ENCODE peak calls at places on chromosomes 5 and 9, in seven cellular contexts. One of them, this sample, is unnamed.

GRCh38 chr5:121915765-121916164 is 46.0 kb upstream of the SRFBP1 start:
- DNase-seq in NT2/D1: no peak
- DNase-seq in K562: no peak
- DNase-seq in H1: no peak
- DNase-seq in GM12878: no peak
- DNase-seq in HCT116: no peak
- DNase-seq in HepG2: no peak
- DNase-seq in this sample: no peak

GRCh38 chr9:119026120-119026519 is 343.1 kb downstream of the BRINP1 start:
- DNase-seq in NT2/D1: no peak
- DNase-seq in K562: no peak
- DNase-seq in H1: no peak
- DNase-seq in GM12878: no peak
- DNase-seq in HCT116: no peak
- DNase-seq in HepG2: no peak
- DNase-seq in this sample: peak

GRCh38 chr5:39760385-39761198 is 335.8 kb upstream of the DAB2 start:
- DNase-seq in NT2/D1: no peak
- DNase-seq in K562: no peak
- DNase-seq in H1: no peak
- DNase-seq in GM12878: no peak
- DNase-seq in HCT116: no peak
- DNase-seq in HepG2: no peak
- DNase-seq in this sample: no peak

GRCh38 chr5:33049298-33049697 is 338.2 kb downstream of the NPR3 start:
- DNase-seq in NT2/D1: no peak
- DNase-seq in K562: no peak
- DNase-seq in H1: no peak
- DNase-seq in GM12878: no peak
- DNase-seq in HCT116: peak
- DNase-seq in HepG2: no peak
- DNase-seq in this sample: no peak

GRCh38 chr9:33506626-33507370 is 17.3 kb upstream of the ANKRD18B start:
- DNase-seq in NT2/D1: no peak
- DNase-seq in K562: peak
- DNase-seq in H1: no peak
- DNase-seq in GM12878: no peak
- DNase-seq in HCT116: peak
- DNase-seq in HepG2: peak
- DNase-seq in this sample: no peak

GRCh38 chr9:116860509-116861120 is 173.5 kb downstream of the TRIM32 start:
- DNase-seq in NT2/D1: peak
- DNase-seq in K562: peak
- DNase-seq in H1: peak
- DNase-seq in GM12878: no peak
- DNase-seq in HCT116: peak
- DNase-seq in HepG2: peak
- DNase-seq in this sample: peak

GRCh38 chr9:87451149-87451548 is 46.5 kb upstream of the DAPK1 start:
- DNase-seq in NT2/D1: no peak
- DNase-seq in K562: no peak
- DNase-seq in H1: no peak
- DNase-seq in GM12878: no peak
- DNase-seq in HCT116: no peak
- DNase-seq in HepG2: no peak
- DNase-seq in this sample: no peak

GRCh38 chr9:126148994-126149393 is 177.6 kb upstream of the MVB12B start:
- DNase-seq in NT2/D1: no peak
- DNase-seq in K562: no peak
- DNase-seq in H1: peak
- DNase-seq in GM12878: no peak
- DNase-seq in HCT116: no peak
- DNase-seq in HepG2: no peak
- DNase-seq in this sample: no peak

GRCh38 chr9:922731-923130 is 53.7 kb upstream of the DMRT3 start:
- DNase-seq in NT2/D1: no peak
- DNase-seq in K562: no peak
- DNase-seq in H1: no peak
- DNase-seq in GM12878: no peak
- DNase-seq in HCT116: no peak
- DNase-seq in HepG2: no peak
- DNase-seq in this sample: no peak

GRCh38 chr5:119036101-119036762 is 34.7 kb upstream of the DMXL1 start:
- DNase-seq in NT2/D1: no peak
- DNase-seq in K562: peak
- DNase-seq in H1: no peak
- DNase-seq in GM12878: no peak
- DNase-seq in HCT116: peak
- DNase-seq in HepG2: no peak
- DNase-seq in this sample: no peak

GRCh38 chr9:79431019-79431679 is 140.6 kb upstream of the TLE4 start:
- DNase-seq in NT2/D1: no peak
- DNase-seq in K562: no peak
- DNase-seq in H1: no peak
- DNase-seq in GM12878: no peak
- DNase-seq in HCT116: no peak
- DNase-seq in HepG2: no peak
- DNase-seq in this sample: no peak

GRCh38 chr9:80097476-80097875 is 525.7 kb downstream of the TLE4 start:
- DNase-seq in NT2/D1: no peak
- DNase-seq in K562: no peak
- DNase-seq in H1: no peak
- DNase-seq in GM12878: no peak
- DNase-seq in HCT116: no peak
- DNase-seq in HepG2: no peak
- DNase-seq in this sample: no peak

GRCh38 chr9:21679432-21679831 is 123.0 kb upstream of the MTAP start:
- DNase-seq in NT2/D1: no peak
- DNase-seq in K562: no peak
- DNase-seq in H1: no peak
- DNase-seq in GM12878: no peak
- DNase-seq in HCT116: no peak
- DNase-seq in HepG2: no peak
- DNase-seq in this sample: no peak

GRCh38 chr5:44774279-44774880 is 34.4 kb upstream of the MRPS30 start:
- DNase-seq in NT2/D1: no peak
- DNase-seq in K562: peak
- DNase-seq in H1: no peak
- DNase-seq in GM12878: no peak
- DNase-seq in HCT116: peak
- DNase-seq in HepG2: peak
- DNase-seq in this sample: peak

GRCh38 chr5:432928-433791 is 9.8 kb upstream of the EXOC3 start:
- DNase-seq in NT2/D1: no peak
- DNase-seq in K562: no peak
- DNase-seq in H1: no peak
- DNase-seq in GM12878: no peak
- DNase-seq in HCT116: no peak
- DNase-seq in HepG2: no peak
- DNase-seq in this sample: no peak

GRCh38 chr9:19481971-19482404 is 73.2 kb downstream of the ACER2 start:
- DNase-seq in NT2/D1: no peak
- DNase-seq in K562: no peak
- DNase-seq in H1: no peak
- DNase-seq in GM12878: no peak
- DNase-seq in HCT116: no peak
- DNase-seq in HepG2: no peak
- DNase-seq in this sample: no peak

GRCh38 chr9:93642961-93643360 is 66.6 kb downstream of the PHF2 start:
- DNase-seq in NT2/D1: no peak
- DNase-seq in K562: no peak
- DNase-seq in H1: no peak
- DNase-seq in GM12878: no peak
- DNase-seq in HCT116: no peak
- DNase-seq in HepG2: no peak
- DNase-seq in this sample: no peak

GRCh38 chr9:19255821-19256220 is 25.3 kb downstream of the DENND4C start:
- DNase-seq in NT2/D1: no peak
- DNase-seq in K562: no peak
- DNase-seq in H1: no peak
- DNase-seq in GM12878: no peak
- DNase-seq in HCT116: no peak
- DNase-seq in HepG2: no peak
- DNase-seq in this sample: no peak

GRCh38 chr5:140311011-140311467 is 8.1 kb upstream of the PFDN1 start:
- DNase-seq in NT2/D1: no peak
- DNase-seq in K562: peak
- DNase-seq in H1: no peak
- DNase-seq in GM12878: no peak
- DNase-seq in HCT116: no peak
- DNase-seq in HepG2: peak
- DNase-seq in this sample: no peak

GRCh38 chr5:11385251-11385900 is 518.9 kb downstream of the CTNND2 start:
- DNase-seq in NT2/D1: no peak
- DNase-seq in K562: no peak
- DNase-seq in H1: peak
- DNase-seq in GM12878: no peak
- DNase-seq in HCT116: no peak
- DNase-seq in HepG2: no peak
- DNase-seq in this sample: peak
- TF ChIP-seq YY1 in NT2/D1: no peak
- TF ChIP-seq YY1 in K562: no peak
- TF ChIP-seq YY1 in H1: no peak
- TF ChIP-seq YY1 in GM12878: no peak
- TF ChIP-seq YY1 in HCT116: no peak
- TF ChIP-seq YY1 in HepG2: no peak
- TF ChIP-seq YY1 in this sample: no peak

DNA sequence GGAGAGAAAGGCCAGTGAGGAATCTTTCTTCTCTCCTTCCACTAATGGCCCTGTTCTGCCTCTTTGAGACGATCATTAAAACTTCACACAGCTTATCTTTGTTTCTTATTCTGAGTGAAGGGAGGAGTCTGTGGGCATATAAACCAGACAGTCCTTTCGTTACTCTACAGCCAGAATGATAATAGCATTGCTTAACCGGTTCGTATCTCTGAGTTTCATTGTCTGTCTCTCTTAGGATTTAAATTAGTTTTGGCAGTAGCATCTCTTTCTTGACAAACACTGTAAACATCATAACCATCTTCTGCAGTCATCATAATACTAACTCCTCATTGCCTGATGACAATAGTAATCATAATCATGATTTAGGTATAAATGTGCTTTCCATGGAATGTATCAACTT is 618.7 kb upstream of the KLF4 start:
- DNase-seq in NT2/D1: no peak
- DNase-seq in K562: peak
- DNase-seq in H1: no peak
- DNase-seq in GM12878: no peak
- DNase-seq in HCT116: no peak
- DNase-seq in HepG2: no peak
- DNase-seq in this sample: no peak
- TF ChIP-seq YY1 in NT2/D1: no peak
- TF ChIP-seq YY1 in K562: no peak
- TF ChIP-seq YY1 in H1: no peak
- TF ChIP-seq YY1 in GM12878: no peak
- TF ChIP-seq YY1 in HCT116: no peak
- TF ChIP-seq YY1 in HepG2: no peak
- TF ChIP-seq YY1 in this sample: no peak

DNA sequence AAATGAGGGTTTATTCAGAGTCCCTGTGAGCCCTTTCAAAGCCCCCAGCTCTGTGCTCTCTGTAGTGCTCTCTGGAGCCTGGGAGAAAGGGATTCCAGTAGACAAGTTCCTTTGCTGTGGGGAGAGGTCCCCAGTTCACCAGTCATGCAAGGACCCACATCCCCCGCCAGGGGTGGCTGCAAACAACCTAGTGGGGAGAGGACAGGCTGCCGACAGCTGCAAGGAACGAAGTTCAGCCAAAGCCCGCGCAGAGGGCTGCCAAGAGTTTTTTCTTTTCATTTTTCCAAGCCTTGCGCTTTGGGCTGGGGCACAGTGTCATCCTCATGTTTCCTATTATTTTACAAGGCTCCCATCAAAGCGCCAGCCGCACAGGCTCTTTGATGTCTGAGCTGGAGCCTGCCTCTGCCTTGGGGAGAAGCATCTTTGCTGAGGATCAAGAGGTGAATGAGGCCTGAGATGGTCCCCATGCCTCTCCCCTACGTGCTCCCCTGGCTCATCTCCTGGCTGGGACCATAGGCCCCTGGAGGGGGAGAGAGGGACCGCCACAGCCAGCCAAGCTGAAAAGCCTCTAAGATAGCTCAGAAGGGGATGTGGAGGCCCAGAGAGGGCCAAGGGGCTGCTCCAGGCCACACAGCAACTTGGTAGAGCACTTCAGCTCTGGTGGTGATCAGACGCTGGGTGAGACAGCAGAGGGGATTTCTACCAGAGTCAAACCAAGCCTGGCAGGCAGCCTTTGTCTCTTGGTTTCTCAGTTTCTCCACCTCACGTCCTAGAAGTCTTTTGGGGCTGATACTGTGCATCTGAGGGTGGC is 50.5 kb upstream of the SYNPO start:
- DNase-seq in NT2/D1: no peak
- DNase-seq in K562: peak
- DNase-seq in H1: no peak
- DNase-seq in GM12878: peak
- DNase-seq in HCT116: no peak
- DNase-seq in HepG2: peak
- DNase-seq in this sample: peak
- TF ChIP-seq YY1 in NT2/D1: no peak
- TF ChIP-seq YY1 in K562: no peak
- TF ChIP-seq YY1 in H1: no peak
- TF ChIP-seq YY1 in GM12878: peak
- TF ChIP-seq YY1 in HCT116: no peak
- TF ChIP-seq YY1 in HepG2: no peak
- TF ChIP-seq YY1 in this sample: no peak

DNA sequence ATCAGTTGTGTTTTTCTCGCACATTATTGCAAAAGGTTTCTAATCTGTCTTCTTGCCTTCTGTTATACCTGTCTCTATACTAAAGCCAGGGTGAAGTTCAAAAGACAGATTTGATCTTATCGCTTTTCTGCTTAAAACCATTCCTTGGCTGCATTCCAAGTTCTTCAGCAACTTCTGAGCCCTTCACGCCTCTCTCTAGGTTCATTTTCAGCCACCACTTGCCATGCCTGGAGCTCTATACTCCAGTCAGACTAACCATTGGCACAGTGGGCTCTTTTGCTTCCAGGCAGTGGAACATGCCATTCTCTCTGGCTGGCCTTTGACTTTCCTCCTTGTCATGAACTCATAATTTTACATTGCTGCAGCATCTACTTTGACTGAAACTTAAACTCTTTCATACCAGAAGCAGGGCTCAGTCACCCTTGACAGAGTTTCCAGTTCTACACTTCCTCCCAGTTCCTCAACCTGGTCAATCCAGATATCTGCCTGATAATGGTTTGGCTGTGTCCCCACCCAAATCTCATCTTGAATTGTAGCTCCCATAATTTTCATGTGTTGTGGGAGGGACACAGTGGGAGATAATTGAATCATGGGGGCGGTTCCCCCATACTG is 114.5 kb downstream of the SLC12A2 start:
- DNase-seq in NT2/D1: no peak
- DNase-seq in K562: peak
- DNase-seq in H1: no peak
- DNase-seq in GM12878: no peak
- DNase-seq in HCT116: no peak
- DNase-seq in HepG2: no peak
- DNase-seq in this sample: no peak
- TF ChIP-seq YY1 in NT2/D1: no peak
- TF ChIP-seq YY1 in K562: no peak
- TF ChIP-seq YY1 in H1: no peak
- TF ChIP-seq YY1 in GM12878: no peak
- TF ChIP-seq YY1 in HCT116: no peak
- TF ChIP-seq YY1 in HepG2: no peak
- TF ChIP-seq YY1 in this sample: no peak